ENCODE peak calls at places on chromosomes 16 and 17, in five cellular contexts. Y is AG04450, N is heart right ventricle, U is astrocyte of the cerebellum, H is brain microvascular endothelial cell. T is an unnamed sample.
A peak's percentile ranks its signal among the peaks of the same experiment; 100 is the strongest.

GRCh38 chr16:85914423-85914794 is 15.4 kb downstream of the IRF8 start:
- DNase-seq in Y (no peak), N (no peak), U (no peak), H (no peak), T (no peak)

GRCh38 chr16:85403693-85404092 is 209.4 kb upstream of the GSE1 start:
- DNase-seq in Y (no peak), N (no peak), U (no peak), H (no peak), T (no peak)

GRCh38 chr17:30796016-30796415 is 28.5 kb downstream of the CRLF3 start:
- DNase-seq in Y (no peak), N (no peak), U (no peak), H (no peak), T (no peak)

GRCh38 chr16:13338044-13338443 is 436.6 kb downstream of the SHISA9 start:
- DNase-seq in Y (no peak), N (no peak), U (no peak), H (no peak), T (no peak)

GRCh38 chr17:43616865-43617264 is 44.9 kb downstream of the MEOX1 start:
- DNase-seq in Y (no peak), N (no peak), U (no peak), H (no peak), T (no peak)

GRCh38 chr16:89706446-89707260 is 5.1 kb upstream of the SPATA2L start:
- DNase-seq in Y (no peak), N (no peak), U (no peak), H (no peak), T (no peak)

GRCh38 chr16:53968896-53969295 is 264.9 kb downstream of the FTO start:
- DNase-seq in Y (no peak), N (no peak), U (no peak), H (no peak), T (peak; percentile 38)

GRCh38 chr17:45833826-45834439 is 10.7 kb upstream of the SPPL2C start:
- DNase-seq in Y (no peak), N (no peak), U (no peak), H (no peak), T (no peak)

GRCh38 chr16:46929378-46930332 is 43.8 kb downstream of the DNAJA2 start:
- DNase-seq in Y (peak; percentile 11), N (peak; percentile 68), U (peak; percentile 11), H (peak; percentile 29), T (peak; percentile 58)

GRCh38 chr17:50139950-50140885 is 10.3 kb upstream of the SAMD14 start:
- DNase-seq in Y (no peak), N (peak; percentile 81), U (no peak), H (peak; percentile 77), T (peak; percentile 83)

GRCh38 chr17:73342549-73343167 is 30.9 kb upstream of the CDC42EP4 start:
- DNase-seq in Y (no peak), N (no peak), U (no peak), H (peak; percentile 49), T (peak; percentile 61)
- H3K4me3 ChIP-seq in Y (peak overlapping the region; percentile 37), N (peak overlapping the region; percentile 29), U (no peak overlapping the region), H (peak overlapping the region; percentile 20), T (no peak overlapping the region)

DNA sequence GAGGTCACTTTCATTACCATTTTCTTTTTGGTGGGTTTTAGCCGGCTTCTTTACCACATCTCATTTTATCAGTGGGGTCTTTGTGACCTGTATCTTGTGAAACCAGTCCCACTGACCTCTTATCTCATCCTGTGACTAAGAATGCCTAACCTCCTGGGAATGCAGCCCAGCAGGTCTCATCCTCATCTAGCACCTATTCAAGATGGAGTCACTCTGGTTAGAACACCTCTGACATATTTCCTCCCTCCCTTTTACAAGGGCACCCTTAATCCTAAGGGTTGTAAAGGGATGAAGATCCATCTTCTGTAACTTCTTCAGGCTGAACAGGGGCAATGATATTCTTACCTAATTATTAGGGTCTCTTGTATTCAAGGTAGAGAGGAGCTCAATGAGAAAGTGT is 107.9 kb upstream of the HAS3 start:
- DNase-seq in Y (no peak), N (no peak), U (no peak), H (no peak), T (no peak)
- TF ChIP-seq CTCF in Y (no peak), N (no peak), U (no peak), H (no peak), T (no peak)

DNA sequence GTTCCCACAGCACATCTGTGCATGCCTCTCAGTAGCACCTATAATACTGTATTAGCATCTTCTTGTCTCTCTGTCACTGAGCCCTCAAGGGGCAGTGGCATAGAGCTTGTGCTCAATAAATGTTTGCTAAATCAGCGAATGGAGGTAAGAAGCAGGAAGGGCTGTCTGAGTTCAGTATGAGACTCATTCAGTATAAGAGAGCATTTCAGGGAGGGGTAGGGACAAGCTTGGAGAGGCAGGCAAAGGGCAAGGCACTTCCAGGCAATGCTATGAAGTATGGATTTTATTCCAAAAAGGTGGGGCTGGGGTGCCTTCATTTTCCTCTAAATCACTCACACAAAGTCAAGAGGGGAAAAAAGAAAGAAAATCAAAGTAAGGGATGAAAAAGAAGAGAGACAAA is 51.3 kb downstream of the SKAP1 start:
- DNase-seq in Y (no peak), N (no peak), U (no peak), H (no peak), T (no peak)
- H3K4me3 ChIP-seq in Y (no peak overlapping the region), N (no peak overlapping the region), U (no peak overlapping the region), H (no peak overlapping the region), T (no peak overlapping the region)

GRCh38 chr16:26665166-26665939 is 401.4 kb upstream of the C16orf82 start:
- DNase-seq in Y (no peak), N (no peak), U (no peak), H (no peak), T (no peak)
- TF ChIP-seq CTCF in Y (no peak), N (no peak), U (no peak), H (no peak), T (no peak)

GRCh38 chr16:64098451-64098850 is 1023.4 kb downstream of the CDH11 start:
- DNase-seq in Y (no peak), N (no peak), U (no peak), H (no peak), T (no peak)
- H3K4me3 ChIP-seq in Y (no peak overlapping the region), N (no peak overlapping the region), U (no peak overlapping the region), H (no peak overlapping the region), T (no peak overlapping the region)

DNA sequence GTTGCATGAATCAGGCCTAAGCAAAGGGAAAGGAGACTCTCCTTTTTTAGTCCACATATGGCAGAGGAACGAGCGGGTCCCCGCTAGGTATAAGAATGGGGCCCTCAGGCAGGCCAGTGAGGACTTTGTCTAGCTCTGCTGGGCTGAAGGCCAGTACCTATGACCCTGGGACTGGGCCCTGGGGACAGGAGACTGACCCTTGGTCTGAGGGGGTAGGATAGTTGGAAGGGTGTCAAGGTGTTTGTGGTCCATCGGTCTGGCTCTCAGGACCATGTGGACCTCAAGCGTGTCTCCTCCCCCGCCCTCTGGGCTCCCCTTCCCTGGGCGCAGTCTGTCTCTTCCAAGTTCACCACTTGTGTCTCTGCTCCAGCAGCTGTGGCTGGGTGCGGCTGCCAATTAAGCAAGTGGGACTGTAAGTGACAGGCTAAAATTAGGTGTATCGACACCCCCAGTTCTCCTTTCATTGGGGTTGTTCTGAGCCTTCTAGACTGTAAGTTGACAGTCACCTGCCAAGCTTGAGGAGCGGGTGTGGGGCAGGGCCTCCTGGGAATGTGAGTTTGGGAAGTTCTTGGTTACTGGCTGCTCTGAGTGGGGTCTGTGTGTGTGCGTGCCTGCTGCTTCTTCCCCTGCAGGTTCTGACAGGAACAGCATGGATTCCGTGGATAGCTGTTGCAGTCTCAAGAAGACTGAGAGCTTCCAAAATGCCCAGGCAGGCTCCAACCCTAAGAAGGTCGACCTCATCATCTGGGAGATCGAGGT is 24.5 kb downstream of the AKAP1 start:
- DNase-seq in Y (no peak), N (peak; percentile 67), U (no peak), H (no peak), T (no peak)
- TF ChIP-seq CTCF in Y (peak; percentile 26), N (peak; percentile 6), U (peak; percentile 38), H (peak; percentile 34), T (peak; percentile 3)

GRCh38 chr16:30094541-30095165 is 1.4 kb downstream of the YPEL3 start:
- DNase-seq in Y (no peak), N (no peak), U (no peak), H (no peak), T (no peak)
- H3K4me3 ChIP-seq in Y (peak overlapping the region; percentile 71), N (peak overlapping the region; percentile 86), U (peak overlapping the region; percentile 69), H (no peak overlapping the region), T (no peak overlapping the region)

GRCh38 chr16:23072769-23073549 is 76.3 kb downstream of the USP31 start:
- DNase-seq in Y (no peak), N (no peak), U (peak; percentile 11), H (peak; percentile 31), T (peak; percentile 24)

GRCh38 chr16:23072084-23072599 is 77.1 kb downstream of the USP31 start:
- DNase-seq in Y (peak; percentile 23), N (peak; percentile 90), U (peak; percentile 41), H (peak; percentile 85), T (peak; percentile 82)

GRCh38 chr16:23069844-23070243 is 79.4 kb downstream of the USP31 start:
- DNase-seq in Y (no peak), N (no peak), U (no peak), H (no peak), T (no peak)

GRCh38 chr16:23074423-23074822 is 74.8 kb downstream of the USP31 start:
- DNase-seq in Y (no peak), N (no peak), U (no peak), H (no peak), T (no peak)

GRCh38 chr16:23071202-23072083 is 77.8 kb downstream of the USP31 start:
- DNase-seq in Y (no peak), N (no peak), U (peak; percentile 16), H (peak; percentile 46), T (peak; percentile 40)
- TF ChIP-seq CTCF in Y (no peak), N (no peak), U (no peak), H (no peak), T (no peak)